ENCODE peak calls at places on chromosomes 16 and 17, in ten cellular contexts. One of them, this sample, is unnamed.

GRCh38 chr17:39132192-39132600 is 19.2 kb downstream of the PLXDC1 start:
- DNase-seq in ELR: peak
- DNase-seq in thoracic aorta: no peak
- DNase-seq in activated CD4-positive, alpha-beta T cell treated with anti-CD3 and anti-CD28 coated beads, Interleukin-2, amount 50 U/mL, for 48 hours: no peak
- DNase-seq in stimulated activated CD4-positive, alpha-beta T cell treated with anti-CD3 and anti-CD28 coated beads, Interleukin-2, amount 100 ng/mL, for 24 hours: no peak
- DNase-seq in cardiac muscle cell: no peak
- DNase-seq in colonic mucosa: no peak
- DNase-seq in RWPE1: peak
- DNase-seq in AG09319: peak
- DNase-seq in HFF-Myc: peak
- DNase-seq in this sample: peak

GRCh38 chr17:7882629-7883028 is 6.0 kb upstream of the CHD3 start:
- DNase-seq in ELR: no peak
- DNase-seq in thoracic aorta: no peak
- DNase-seq in activated CD4-positive, alpha-beta T cell treated with anti-CD3 and anti-CD28 coated beads, Interleukin-2, amount 50 U/mL, for 48 hours: no peak
- DNase-seq in stimulated activated CD4-positive, alpha-beta T cell treated with anti-CD3 and anti-CD28 coated beads, Interleukin-2, amount 100 ng/mL, for 24 hours: no peak
- DNase-seq in cardiac muscle cell: no peak
- DNase-seq in colonic mucosa: no peak
- DNase-seq in RWPE1: no peak
- DNase-seq in AG09319: no peak
- DNase-seq in HFF-Myc: no peak
- DNase-seq in this sample: no peak

GRCh38 chr16:84055366-84055765 is 12.8 kb upstream of the SLC38A8 start:
- DNase-seq in ELR: no peak
- DNase-seq in thoracic aorta: no peak
- DNase-seq in activated CD4-positive, alpha-beta T cell treated with anti-CD3 and anti-CD28 coated beads, Interleukin-2, amount 50 U/mL, for 48 hours: no peak
- DNase-seq in stimulated activated CD4-positive, alpha-beta T cell treated with anti-CD3 and anti-CD28 coated beads, Interleukin-2, amount 100 ng/mL, for 24 hours: no peak
- DNase-seq in cardiac muscle cell: no peak
- DNase-seq in colonic mucosa: no peak
- DNase-seq in RWPE1: no peak
- DNase-seq in AG09319: no peak
- DNase-seq in HFF-Myc: no peak
- DNase-seq in this sample: no peak

GRCh38 chr16:18804540-18804939 is 3.2 kb upstream of the ARL6IP1 start:
- DNase-seq in ELR: no peak
- DNase-seq in thoracic aorta: no peak
- DNase-seq in activated CD4-positive, alpha-beta T cell treated with anti-CD3 and anti-CD28 coated beads, Interleukin-2, amount 50 U/mL, for 48 hours: no peak
- DNase-seq in stimulated activated CD4-positive, alpha-beta T cell treated with anti-CD3 and anti-CD28 coated beads, Interleukin-2, amount 100 ng/mL, for 24 hours: no peak
- DNase-seq in cardiac muscle cell: no peak
- DNase-seq in colonic mucosa: no peak
- DNase-seq in RWPE1: no peak
- DNase-seq in AG09319: no peak
- DNase-seq in HFF-Myc: no peak
- DNase-seq in this sample: no peak

GRCh38 chr16:191783-192294 is 11.6 kb downstream of the HBQ1 start:
- DNase-seq in ELR: no peak
- DNase-seq in thoracic aorta: no peak
- DNase-seq in activated CD4-positive, alpha-beta T cell treated with anti-CD3 and anti-CD28 coated beads, Interleukin-2, amount 50 U/mL, for 48 hours: no peak
- DNase-seq in stimulated activated CD4-positive, alpha-beta T cell treated with anti-CD3 and anti-CD28 coated beads, Interleukin-2, amount 100 ng/mL, for 24 hours: no peak
- DNase-seq in cardiac muscle cell: no peak
- DNase-seq in colonic mucosa: no peak
- DNase-seq in RWPE1: no peak
- DNase-seq in AG09319: no peak
- DNase-seq in HFF-Myc: no peak
- DNase-seq in this sample: no peak

GRCh38 chr16:53501216-53501859 is 1.7 kb downstream of the AKTIP start:
- DNase-seq in ELR: no peak
- DNase-seq in thoracic aorta: no peak
- DNase-seq in activated CD4-positive, alpha-beta T cell treated with anti-CD3 and anti-CD28 coated beads, Interleukin-2, amount 50 U/mL, for 48 hours: no peak
- DNase-seq in stimulated activated CD4-positive, alpha-beta T cell treated with anti-CD3 and anti-CD28 coated beads, Interleukin-2, amount 100 ng/mL, for 24 hours: no peak
- DNase-seq in cardiac muscle cell: no peak
- DNase-seq in colonic mucosa: no peak
- DNase-seq in RWPE1: no peak
- DNase-seq in AG09319: no peak
- DNase-seq in HFF-Myc: no peak
- DNase-seq in this sample: no peak

GRCh38 chr17:47968836-47969235 is 2.1 kb upstream of the CDK5RAP3 start:
- DNase-seq in ELR: no peak
- DNase-seq in thoracic aorta: no peak
- DNase-seq in activated CD4-positive, alpha-beta T cell treated with anti-CD3 and anti-CD28 coated beads, Interleukin-2, amount 50 U/mL, for 48 hours: no peak
- DNase-seq in stimulated activated CD4-positive, alpha-beta T cell treated with anti-CD3 and anti-CD28 coated beads, Interleukin-2, amount 100 ng/mL, for 24 hours: no peak
- DNase-seq in cardiac muscle cell: no peak
- DNase-seq in colonic mucosa: no peak
- DNase-seq in RWPE1: no peak
- DNase-seq in AG09319: no peak
- DNase-seq in HFF-Myc: no peak
- DNase-seq in this sample: no peak

GRCh38 chr17:78995022-78995760 is 14.4 kb downstream of the CANT1 start:
- DNase-seq in ELR: no peak
- DNase-seq in thoracic aorta: no peak
- DNase-seq in activated CD4-positive, alpha-beta T cell treated with anti-CD3 and anti-CD28 coated beads, Interleukin-2, amount 50 U/mL, for 48 hours: no peak
- DNase-seq in stimulated activated CD4-positive, alpha-beta T cell treated with anti-CD3 and anti-CD28 coated beads, Interleukin-2, amount 100 ng/mL, for 24 hours: no peak
- DNase-seq in cardiac muscle cell: no peak
- DNase-seq in colonic mucosa: peak
- DNase-seq in RWPE1: no peak
- DNase-seq in AG09319: no peak
- DNase-seq in HFF-Myc: no peak
- DNase-seq in this sample: no peak

GRCh38 chr17:57586099-57586702 is 158.9 kb downstream of the CCDC182 start:
- DNase-seq in ELR: no peak
- DNase-seq in thoracic aorta: no peak
- DNase-seq in activated CD4-positive, alpha-beta T cell treated with anti-CD3 and anti-CD28 coated beads, Interleukin-2, amount 50 U/mL, for 48 hours: no peak
- DNase-seq in stimulated activated CD4-positive, alpha-beta T cell treated with anti-CD3 and anti-CD28 coated beads, Interleukin-2, amount 100 ng/mL, for 24 hours: no peak
- DNase-seq in cardiac muscle cell: no peak
- DNase-seq in colonic mucosa: no peak
- DNase-seq in RWPE1: no peak
- DNase-seq in AG09319: no peak
- DNase-seq in HFF-Myc: no peak
- DNase-seq in this sample: no peak